ENCODE peak calls at places on chromosomes 13 and 19, in five cellular contexts. U is CD8-positive, alpha-beta memory T cell; R is lower lobe of right lung; F is testis; V is neural progenitor cell. G is an unnamed sample.
A peak's percentile ranks its signal among the peaks of the same experiment; 100 is the strongest.

GRCh38 chr19:53246498-53246897 is 8.2 kb downstream of the ZNF677 start:
- DNase-seq in U (no peak), R (no peak), F (no peak), V (no peak), G (no peak)

GRCh38 chr13:42967660-42968059 is 24.4 kb downstream of the EPSTI1 start:
- DNase-seq in U (no peak), R (no peak), F (no peak), V (no peak), G (no peak)

GRCh38 chr19:48812094-48812929 is 1.5 kb upstream of the BCAT2 start:
- DNase-seq in U (peak; percentile 57), R (peak; percentile 93), F (peak; percentile 93), V (peak; percentile 96), G (no peak)

GRCh38 chr13:28819748-28820098 is 416 bp upstream of the MTUS2 start:
- DNase-seq in U (peak; percentile 6), R (peak; percentile 59), F (peak; percentile 66), V (peak; percentile 94), G (no peak)

GRCh38 chr13:98476538-98476966 is 100.4 kb downstream of the STK24 start:
- DNase-seq in U (peak; percentile 82), R (peak; percentile 71), F (no peak), V (no peak), G (peak; percentile 66)

GRCh38 chr19:49056101-49056901 is 1.2 kb downstream of the CGB7 start:
- DNase-seq in U (peak; percentile 54), R (peak; percentile 70), F (peak; percentile 71), V (peak; percentile 87), G (no peak)

GRCh38 chr19:11034449-11035213 is 54.6 kb upstream of the LDLR start:
- DNase-seq in U (no peak), R (no peak), F (no peak), V (no peak), G (no peak)

GRCh38 chr19:33174186-33174585 is 19.9 kb upstream of the LRP3 start:
- DNase-seq in U (no peak), R (no peak), F (no peak), V (no peak), G (no peak)

GRCh38 chr13:110546933-110547332 is 14.6 kb downstream of the RAB20 start:
- DNase-seq in U (no peak), R (peak; percentile 88), F (peak; percentile 96), V (no peak), G (peak; percentile 79)

GRCh38 chr19:50205681-50206138 is 2.3 kb downstream of the MYH14 start:
- DNase-seq in U (no peak), R (peak; percentile 83), F (no peak), V (peak; percentile 9), G (no peak)

GRCh38 chr13:36954542-36954941 is 34.5 kb upstream of the SMAD9 start:
- DNase-seq in U (no peak), R (no peak), F (no peak), V (no peak), G (no peak)

GRCh38 chr13:40206241-40207109 is 460.0 kb downstream of the FOXO1 start:
- DNase-seq in U (no peak), R (no peak), F (no peak), V (no peak), G (peak; percentile 97)

GRCh38 chr13:43298799-43299198 is 275.4 kb downstream of the DNAJC15 start:
- DNase-seq in U (no peak), R (no peak), F (no peak), V (no peak), G (no peak)

GRCh38 chr13:40169476-40169875 is 497.0 kb downstream of the FOXO1 start:
- DNase-seq in U (no peak), R (no peak), F (no peak), V (no peak), G (no peak)

GRCh38 chr19:50003254-50003788 is 21.9 kb downstream of the VRK3 start:
- DNase-seq in U (no peak), R (no peak), F (no peak), V (no peak), G (no peak)

GRCh38 chr13:51681037-51681678 is 96.9 kb downstream of the WDFY2 start:
- DNase-seq in U (no peak), R (no peak), F (no peak), V (no peak), G (peak; percentile 71)

GRCh38 chr19:40599331-40600085 is 1.7 kb upstream of the LTBP4 start:
- DNase-seq in U (peak; percentile 29), R (no peak), F (no peak), V (peak; percentile 28), G (no peak)

GRCh38 chr19:40600086-40600917 is 867 bp upstream of the LTBP4 start:
- DNase-seq in U (no peak), R (no peak), F (no peak), V (peak; percentile 23), G (no peak)

GRCh38 chr19:40598918-40599307 is 2.3 kb upstream of the LTBP4 start:
- DNase-seq in U (no peak), R (no peak), F (no peak), V (no peak), G (no peak)

GRCh38 chr19:40603071-40603718 is 2.0 kb downstream of the LTBP4 start:
- DNase-seq in U (no peak), R (no peak), F (no peak), V (peak; percentile 85), G (no peak)

DNA sequence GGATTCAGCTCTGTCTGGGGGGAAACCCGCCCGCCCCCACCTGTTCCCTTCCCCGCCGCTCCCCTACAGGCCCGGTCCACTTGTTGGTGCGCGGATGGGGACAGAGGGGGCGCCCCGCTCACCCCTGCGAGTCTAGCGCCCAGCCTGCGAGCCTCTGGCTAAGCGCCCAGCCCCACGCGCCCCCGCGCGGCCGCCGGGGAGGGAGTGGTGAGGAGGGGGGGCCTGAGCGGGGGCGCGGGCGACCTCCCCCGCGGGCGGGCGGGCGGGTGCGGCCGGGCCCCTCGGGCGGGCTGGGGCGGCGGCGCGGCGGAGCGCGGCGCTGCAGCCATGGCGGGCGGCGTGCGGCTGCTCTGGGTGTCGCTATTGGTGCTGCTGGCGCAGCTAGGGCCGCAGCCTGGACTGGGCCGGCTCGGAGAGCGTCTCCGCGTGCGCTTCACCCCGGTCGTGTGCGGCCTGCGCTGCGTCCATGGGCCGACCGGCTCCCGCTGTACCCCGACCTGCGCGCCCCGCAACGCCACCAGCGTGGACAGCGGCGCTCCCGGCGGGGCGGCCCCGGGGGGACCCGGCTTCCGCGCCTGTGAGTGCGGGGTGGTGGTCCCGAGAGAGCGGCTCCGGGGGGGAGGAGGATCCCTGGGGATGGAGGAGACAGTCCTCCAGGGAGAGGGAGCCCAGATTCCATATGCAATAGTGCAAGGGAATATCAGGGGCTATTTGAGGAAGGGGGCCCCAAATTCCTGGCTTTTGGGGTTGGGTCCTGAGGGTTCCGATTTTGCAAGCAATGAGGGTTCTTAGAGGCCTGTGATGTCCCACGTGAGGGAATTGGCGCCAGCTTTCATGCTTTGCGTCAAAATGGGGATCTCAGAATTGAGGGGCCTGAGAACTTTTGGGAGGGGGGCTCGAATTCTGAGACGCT is at the start of gene LTBP4:
- DNase-seq in U (peak; percentile 44), R (no peak), F (no peak), V (peak; percentile 72), G (no peak)
- H3K27ac ChIP-seq in U (peak within 1 kb of the TSS; percentile 28), R (peak within 1 kb of the TSS; percentile 83), F (peak within 1 kb of the TSS; percentile 80), V (no peak within 1 kb of the TSS), G (peak within 1 kb of the TSS; percentile 88)

DNA sequence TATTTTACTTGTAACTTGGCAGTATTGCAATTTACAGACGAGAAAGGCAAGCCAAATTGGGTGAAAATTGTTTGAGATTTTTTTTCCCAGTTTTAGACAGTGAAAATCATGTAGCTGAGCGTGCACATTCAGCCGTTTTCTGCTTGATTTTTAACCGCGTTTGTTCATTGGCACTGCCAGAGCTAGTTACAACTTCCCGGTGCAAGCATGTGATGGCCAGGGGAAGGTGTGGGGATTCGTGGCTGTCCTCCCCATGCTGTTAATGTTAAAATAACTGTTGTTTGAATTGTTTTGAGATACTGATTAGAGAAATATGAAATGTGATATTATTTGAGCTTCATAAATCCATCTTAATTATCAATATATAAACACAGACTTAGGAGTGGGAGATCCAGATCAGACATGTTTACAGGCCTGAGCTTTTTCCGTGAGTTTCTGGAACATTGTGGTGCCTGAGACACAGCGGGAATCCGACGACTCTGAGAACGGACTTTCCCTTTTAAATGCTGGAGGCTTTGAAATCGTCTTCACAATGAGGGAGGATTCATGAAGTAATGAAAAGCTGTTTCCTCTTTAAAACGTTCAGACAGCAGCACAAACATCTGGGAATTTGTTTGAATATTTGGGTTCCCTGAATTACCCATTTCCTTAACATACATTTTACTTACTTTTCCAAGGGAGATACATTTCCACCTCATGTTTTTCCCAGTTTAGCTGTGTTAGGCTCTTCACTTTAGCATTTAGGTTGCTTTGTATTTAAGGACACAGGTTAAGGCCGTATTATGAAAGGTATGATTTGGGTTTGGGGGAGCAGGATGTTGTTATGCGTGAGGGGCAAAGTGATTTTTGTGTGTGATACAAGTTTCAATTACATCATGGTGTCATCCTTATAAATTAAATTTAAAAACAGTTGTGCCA is 125.8 kb downstream of the KCNRG start:
- DNase-seq in U (no peak), R (no peak), F (no peak), V (peak; percentile 71), G (no peak)
- H3K27ac ChIP-seq in U (no peak overlapping the region), R (peak overlapping the region; percentile 44), F (no peak overlapping the region), V (no peak overlapping the region), G (no peak overlapping the region)

DNA sequence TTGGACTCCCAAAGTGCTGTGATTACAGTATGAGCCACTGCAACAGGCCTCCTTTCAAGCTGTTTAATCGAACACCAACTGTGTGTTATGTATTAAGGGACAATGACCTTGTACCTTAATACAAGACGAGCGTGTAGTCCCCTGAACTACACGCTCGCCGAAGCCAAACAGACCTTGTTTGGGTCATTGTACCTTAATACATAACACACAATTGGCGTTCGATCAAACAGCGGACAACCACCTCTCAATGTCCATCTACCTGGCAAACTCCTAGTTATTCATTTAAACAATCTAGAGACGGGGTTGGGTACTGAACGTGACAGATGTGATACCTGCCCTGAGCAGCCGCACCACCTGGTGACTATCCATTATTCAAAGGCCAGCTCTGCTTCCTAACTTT is 1.3 kb downstream of the CHERP start:
- DNase-seq in U (no peak), R (no peak), F (no peak), V (no peak), G (no peak)
- H3K27ac ChIP-seq in U (peak overlapping the region; percentile 95), R (no peak overlapping the region), F (no peak overlapping the region), V (no peak overlapping the region), G (peak overlapping the region; percentile 72)

GRCh38 chr13:45628094-45628493 is 12.6 kb upstream of the ERICH6B start:
- DNase-seq in U (no peak), R (no peak), F (no peak), V (no peak), G (no peak)

GRCh38 chr13:45627656-45628055 is 12.1 kb upstream of the ERICH6B start:
- DNase-seq in U (no peak), R (no peak), F (no peak), V (no peak), G (no peak)

GRCh38 chr13:45623516-45624090 is 8.1 kb upstream of the ERICH6B start:
- DNase-seq in U (no peak), R (no peak), F (no peak), V (peak; percentile 47), G (no peak)

GRCh38 chr13:45630791-45631190 is 15.3 kb upstream of the ERICH6B start:
- DNase-seq in U (no peak), R (no peak), F (no peak), V (no peak), G (no peak)

DNA sequence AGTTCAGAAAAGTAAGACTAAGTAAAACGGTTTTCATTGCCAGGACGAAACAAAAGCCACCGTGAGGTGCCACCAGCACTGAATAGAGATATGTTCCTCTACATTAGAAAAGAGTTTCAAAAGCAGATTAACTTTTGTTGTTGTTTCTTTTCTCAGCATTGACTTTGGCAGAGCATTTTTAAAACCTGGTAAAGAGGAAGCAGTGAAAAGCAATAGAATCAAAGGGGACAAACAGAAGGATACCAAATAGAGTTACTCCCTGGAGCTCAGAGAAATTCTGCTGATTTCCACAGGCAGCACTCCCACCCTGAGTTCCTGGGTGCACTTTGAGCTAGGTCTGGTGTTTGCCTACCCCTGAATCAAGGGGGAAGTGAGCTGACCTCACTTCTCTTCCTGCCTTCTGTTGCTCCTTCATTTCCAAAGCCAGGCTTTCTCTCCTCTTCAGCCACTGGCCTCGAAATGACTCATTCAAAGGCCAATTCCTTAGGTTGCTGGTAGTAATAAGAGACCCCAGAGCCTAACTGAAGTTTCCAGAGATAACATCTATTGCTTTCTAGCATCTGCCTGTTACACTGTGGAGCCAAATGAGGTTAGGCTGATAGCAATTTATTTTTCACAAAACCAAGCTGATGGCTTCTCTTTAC is 11.3 kb upstream of the ERICH6B start:
- DNase-seq in U (no peak), R (no peak), F (no peak), V (no peak), G (no peak)
- H3K27ac ChIP-seq in U (no peak overlapping the region), R (no peak overlapping the region), F (no peak overlapping the region), V (no peak overlapping the region), G (no peak overlapping the region)